ENCODE peak calls at places on chromosomes 12 and 14, in seven cellular contexts. R is PC-3; N is choroid plexus epithelial cell; F is GM23248; J is GDM1; M is CD8-positive, alpha-beta T cell; Y is NCI-H748 treated with DMSO at 0.1 percent for 48 hours. V is an unnamed sample.

GRCh38 chr14:32938719-32939253 is at the start of gene NPAS3:
- DNase-seq in R (no peak), N (no peak), F (peak; percentile 56), J (no peak), M (no peak), Y (no peak), V (no peak)

GRCh38 chr12:52454411-52455201 is 2.7 kb upstream of the KRT6B start:
- DNase-seq in R (peak; percentile 86), N (no peak), F (no peak), J (no peak), M (no peak), Y (peak; percentile 46), V (no peak)

GRCh38 chr14:36826614-36827013 is 165.0 kb downstream of the PAX9 start:
- DNase-seq in R (no peak), N (no peak), F (no peak), J (no peak), M (no peak), Y (no peak), V (no peak)

GRCh38 chr12:24510581-24511125 is 438.2 kb downstream of the BCAT1 start:
- DNase-seq in R (no peak), N (no peak), F (no peak), J (no peak), M (no peak), Y (no peak), V (no peak)

GRCh38 chr12:62629413-62629812 is 162.8 kb downstream of the MON2 start:
- DNase-seq in R (no peak), N (no peak), F (no peak), J (no peak), M (no peak), Y (no peak), V (no peak)

GRCh38 chr12:109715310-109716091 is 1.9 kb downstream of the FAM222A start:
- DNase-seq in R (no peak), N (no peak), F (peak; percentile 42), J (no peak), M (no peak), Y (no peak), V (no peak)

GRCh38 chr12:106301611-106302321 is 767 bp upstream of the TCP11L2 start:
- DNase-seq in R (peak; percentile 93), N (peak; percentile 78), F (peak; percentile 65), J (no peak), M (peak; percentile 81), Y (peak; percentile 11), V (peak; percentile 30)

GRCh38 chr12:25387136-25388050 is 136.7 kb upstream of the KRAS start:
- DNase-seq in R (peak; percentile 91), N (peak; percentile 96), F (peak; percentile 94), J (peak; percentile 59), M (peak; percentile 82), Y (peak; percentile 47), V (peak; percentile 90)

GRCh38 chr14:104882325-104882973 is 17.4 kb downstream of the CEP170B start:
- DNase-seq in R (peak; percentile 82), N (peak; percentile 23), F (no peak), J (no peak), M (no peak), Y (no peak), V (no peak)

GRCh38 chr12:106227641-106228319 is 20.0 kb downstream of the CKAP4 start:
- DNase-seq in R (peak; percentile 65), N (peak; percentile 34), F (peak; percentile 58), J (no peak), M (peak; percentile 82), Y (no peak), V (no peak)

GRCh38 chr14:101480022-101480746 is 81.1 kb upstream of the DIO3 start:
- DNase-seq in R (no peak), N (no peak), F (no peak), J (no peak), M (no peak), Y (no peak), V (no peak)

GRCh38 chr14:86334355-86334754 is 804.4 kb downstream of the FLRT2 start:
- DNase-seq in R (no peak), N (no peak), F (no peak), J (no peak), M (no peak), Y (no peak), V (no peak)

GRCh38 chr14:60796434-60796833 is 61.9 kb downstream of the MNAT1 start:
- DNase-seq in R (no peak), N (no peak), F (no peak), J (no peak), M (no peak), Y (no peak), V (no peak)

V was measured in Kasumi-1.